ENCODE peak calls at places on chromosomes 7 and 10, in five cellular contexts. B, F, V, W and N are unnamed samples. For H3K4me1, the result is how much of the 10 kb centered on the place peaks cover.

GRCh38 chr7:12423995-12424745 is 20.5 kb upstream of the VWDE start:
- DNase-seq in W (no peak), F (no peak), B (no peak), V (no peak), N (no peak)

GRCh38 chr10:130109796-130110235 is 814 bp downstream of the C10orf143 start:
- DNase-seq in F (peak), V (peak), B (peak), W (peak), N (no peak)

GRCh38 chr10:15346440-15347141 is 24.5 kb downstream of the FAM171A1 start:
- DNase-seq in V (no peak), B (no peak), W (no peak), F (no peak), N (no peak)

GRCh38 chr7:130365511-130366441 is 14.5 kb upstream of the CPA1 start:
- DNase-seq in W (no peak), V (peak), B (peak), F (peak), N (peak)

GRCh38 chr10:89793649-89794254 is 92.4 kb downstream of the KIF20B start:
- DNase-seq in B (peak), F (no peak), V (peak), W (peak), N (no peak)

GRCh38 chr10:23535381-23535780 is 96.5 kb downstream of the OTUD1 start:
- DNase-seq in V (no peak), F (no peak), B (no peak), W (no peak), N (no peak)

GRCh38 chr7:28891192-28891872 is 66.8 kb downstream of the TRIL start:
- DNase-seq in F (no peak), W (no peak), V (no peak), B (no peak), N (no peak)

GRCh38 chr7:44709011-44709915 is 39.4 kb upstream of the ZMIZ2 start:
- DNase-seq in F (peak), B (no peak), W (no peak), V (no peak), N (peak)

GRCh38 chr7:137989127-137989526 is 12.8 kb downstream of the CREB3L2 start:
- DNase-seq in F (peak), W (no peak), B (no peak), V (no peak), N (no peak)

GRCh38 chr7:132685301-132685700 is 109.0 kb upstream of the PLXNA4 start:
- DNase-seq in W (no peak), B (no peak), F (no peak), V (no peak), N (no peak)

GRCh38 chr10:101069441-101069840 is 7.7 kb downstream of the KAZALD1 start:
- DNase-seq in F (no peak), V (no peak), B (no peak), W (no peak), N (no peak)

GRCh38 chr10:111078505-111079185 is 1.8 kb downstream of the ADRA2A start:
- DNase-seq in W (no peak), V (no peak), B (no peak), F (no peak), N (no peak)

GRCh38 chr7:25389489-25390106 is 161.3 kb upstream of the NPVF start:
- DNase-seq in V (peak), F (no peak), W (peak), B (peak), N (no peak)

GRCh38 chr10:112628951-112629604 is 182.1 kb downstream of the VTI1A start:
- DNase-seq in F (no peak), W (no peak), B (no peak), V (no peak), N (no peak)

GRCh38 chr7:70436815-70437350 is 695.1 kb upstream of the GALNT17 start:
- DNase-seq in V (no peak), F (no peak), W (no peak), B (no peak), N (no peak)

GRCh38 chr10:126568809-126569208 is 101.7 kb downstream of the C10orf90 start:
- DNase-seq in B (no peak), F (no peak), W (no peak), V (no peak), N (no peak)

GRCh38 chr7:81501220-81501619 is 268.6 kb downstream of the HGF start:
- DNase-seq in W (no peak), V (no peak), F (no peak), B (no peak), N (no peak)

GRCh38 chr7:131105803-131106680 is 221.6 kb upstream of the MKLN1 start:
- DNase-seq in F (peak), W (peak), V (peak), B (peak), N (peak)

GRCh38 chr7:106775552-106775936 is 89.5 kb upstream of the PIK3CG start:
- DNase-seq in V (peak), F (no peak), W (peak), B (no peak), N (no peak)

GRCh38 chr7:134089446-134089845 is 37.7 kb upstream of the LRGUK start:
- DNase-seq in W (no peak), B (no peak), V (no peak), F (no peak), N (no peak)

GRCh38 chr10:48504141-48504885 is 100.6 kb downstream of the ARHGAP22 start:
- DNase-seq in F (no peak), W (no peak), B (no peak), V (no peak), N (peak)

GRCh38 chr10:24397662-24398061 is 188.7 kb downstream of the KIAA1217 start:
- DNase-seq in B (no peak), W (no peak), V (no peak), F (no peak), N (no peak)

GRCh38 chr7:103150192-103150591 is 1.3 kb upstream of the NAPEPLD start:
- DNase-seq in B (no peak), F (no peak), V (no peak), W (no peak), N (no peak)

GRCh38 chr7:93949468-93949867 is 27.9 kb downstream of the GNG11 start:
- DNase-seq in F (no peak), W (peak), B (no peak), V (peak), N (no peak)

GRCh38 chr7:44769381-44770209 is 20.9 kb downstream of the ZMIZ2 start:
- DNase-seq in B (peak), F (peak), V (no peak), W (no peak), N (no peak)

GRCh38 chr10:58972576-58973234 is 203.7 kb upstream of the PHYHIPL start:
- DNase-seq in V (no peak), B (no peak), W (no peak), F (no peak), N (no peak)

GRCh38 chr7:7349156-7349555 is 166.8 kb downstream of the C1GALT1 start:
- DNase-seq in F (no peak), W (no peak), B (no peak), V (no peak), N (no peak)

GRCh38 chr10:97515260-97515978 is 16.7 kb downstream of the UBTD1 start:
- DNase-seq in F (no peak), W (no peak), B (no peak), V (no peak), N (peak)

GRCh38 chr10:80425901-80426300 is 17.6 kb downstream of the PRXL2A start:
- DNase-seq in V (no peak), B (no peak), F (no peak), W (no peak), N (no peak)

GRCh38 chr10:126049741-126050140 is 153.4 kb downstream of the FANK1 start:
- DNase-seq in W (no peak), F (no peak), V (peak), B (no peak), N (no peak)

GRCh38 chr7:39702133-39702532 is 78.8 kb downstream of the RALA start:
- DNase-seq in F (no peak), W (no peak), V (no peak), B (no peak), N (no peak)

GRCh38 chr10:59805043-59805442 is 51.8 kb upstream of the MRLN start:
- DNase-seq in F (peak), B (no peak), V (peak), W (peak), N (no peak)

GRCh38 chr7:107847168-107847835 is 43.7 kb upstream of the DLD start:
- DNase-seq in F (no peak), V (no peak), B (no peak), W (no peak), N (no peak)

GRCh38 chr10:113403900-113404299 is 149.0 kb upstream of the HABP2 start:
- DNase-seq in F (no peak), W (no peak), V (no peak), B (no peak), N (no peak)

GRCh38 chr10:3043512-3044368 is 23.6 kb upstream of the PFKP start:
- DNase-seq in B (peak), F (no peak), W (peak), V (peak), N (no peak)
- TF ChIP-seq POLR2A in B (no peak), F (no peak), W (no peak), V (no peak), N (no peak)

GRCh38 chr10:125035136-125035535 is 93.2 kb downstream of the ZRANB1 start:
- DNase-seq in W (no peak), B (no peak), V (no peak), F (no peak), N (no peak)
- H3K4me1 ChIP-seq in W (half or more), B (under half), V (under half), F (half or more), N (under half)

GRCh38 chr10:75231672-75232581 is 3.8 kb downstream of the COMTD1 start:
- DNase-seq in B (no peak), F (no peak), W (no peak), V (no peak), N (no peak)
- TF ChIP-seq POLR2A in B (no peak), F (no peak), W (no peak), V (no peak), N (no peak)

DNA sequence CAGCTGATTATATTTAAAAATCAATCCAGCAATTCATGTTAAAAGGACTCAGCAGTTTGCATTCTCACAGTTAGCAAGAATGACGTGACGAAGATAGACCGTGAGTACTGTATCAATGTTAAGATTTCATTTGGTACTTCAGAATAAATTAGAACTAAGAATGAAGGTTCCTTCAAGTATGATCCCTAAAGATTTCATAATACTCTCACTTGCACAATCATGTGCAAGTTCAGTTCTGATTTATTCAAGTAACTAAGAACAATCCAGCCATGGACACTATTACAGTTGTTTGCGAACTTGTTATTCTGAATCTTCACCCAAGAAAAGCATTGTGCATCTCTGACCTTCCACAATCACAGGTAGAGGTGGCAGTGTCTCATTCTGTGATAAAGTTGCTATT is 7.7 kb downstream of the RHEB start:
- DNase-seq in B (no peak), V (no peak), F (no peak), W (no peak), N (no peak)
- H3K4me1 ChIP-seq in B (under half), V (under half), F (half or more), W (under half), N (under half)

GRCh38 chr7:78955329-78955728 is 498.1 kb downstream of the MAGI2 start:
- DNase-seq in V (no peak), W (no peak), B (no peak), F (no peak), N (no peak)
- TF ChIP-seq POLR2A in V (no peak), W (no peak), B (no peak), F (no peak), N (no peak)

GRCh38 chr10:70475661-70476060 is 2.9 kb upstream of the PALD1 start:
- DNase-seq in B (no peak), W (no peak), F (no peak), V (no peak), N (no peak)
- H3K4me1 ChIP-seq in B (under half), W (under half), F (under half), V (under half), N (under half)

GRCh38 chr7:100641463-100641859 is at the start of gene TFR2:
- DNase-seq in F (no peak), W (no peak), V (no peak), B (no peak), N (no peak)

GRCh38 chr7:100641860-100642533 is 645 bp upstream of the TFR2 start:
- DNase-seq in W (no peak), B (no peak), V (no peak), F (no peak), N (no peak)

GRCh38 chr7:100640438-100641410 is 628 bp downstream of the TFR2 start:
- DNase-seq in W (no peak), F (no peak), B (no peak), V (no peak), N (no peak)

GRCh38 chr7:100639995-100640394 is 1.4 kb downstream of the TFR2 start:
- DNase-seq in W (no peak), V (no peak), F (no peak), B (no peak), N (no peak)

DNA sequence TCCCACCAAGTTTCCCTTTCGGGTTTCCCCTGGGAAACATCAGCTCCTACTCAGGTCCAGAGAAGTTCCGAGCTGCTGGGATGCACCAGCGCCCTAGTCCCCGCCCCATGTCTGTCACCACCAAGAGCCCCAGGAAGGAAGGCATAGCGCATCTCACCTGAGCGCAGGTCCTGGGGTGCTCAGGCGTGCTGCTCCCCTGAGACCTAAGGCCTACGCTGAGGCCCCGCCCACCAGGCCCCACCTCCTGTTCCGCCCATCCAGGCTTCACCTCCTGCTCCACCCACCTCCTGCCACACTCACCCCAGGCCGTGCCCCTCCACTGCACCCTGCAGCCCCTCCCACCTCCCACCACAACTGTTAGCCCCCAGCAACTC is 1.2 kb upstream of the TFR2 start:
- DNase-seq in B (no peak), W (peak), F (no peak), V (no peak), N (peak)
- TF ChIP-seq POLR2A in B (no peak), W (no peak), F (no peak), V (no peak), N (no peak)

GRCh38 chr7:129188892-129189660 is 643 bp downstream of the SMO start:
- DNase-seq in B (no peak), V (no peak), F (no peak), W (peak), N (peak)
- H3K4me1 ChIP-seq in B (under half), V (under half), F (under half), W (under half), N (under half)

GRCh38 chr10:46283945-46284285 is 2.9 kb upstream of the ANTXRL start:
- DNase-seq in B (no peak), F (no peak), V (no peak), W (no peak), N (peak)

GRCh38 chr10:46284286-46285229 is 2.2 kb upstream of the ANTXRL start:
- DNase-seq in B (peak), F (peak), V (peak), W (peak), N (peak)

GRCh38 chr10:46282460-46283216 is 4.2 kb upstream of the ANTXRL start:
- DNase-seq in B (peak), W (peak), F (peak), V (peak), N (peak)

GRCh38 chr10:46285300-46285699 is 1.5 kb upstream of the ANTXRL start:
- DNase-seq in W (no peak), F (no peak), B (no peak), V (no peak), N (no peak)

DNA sequence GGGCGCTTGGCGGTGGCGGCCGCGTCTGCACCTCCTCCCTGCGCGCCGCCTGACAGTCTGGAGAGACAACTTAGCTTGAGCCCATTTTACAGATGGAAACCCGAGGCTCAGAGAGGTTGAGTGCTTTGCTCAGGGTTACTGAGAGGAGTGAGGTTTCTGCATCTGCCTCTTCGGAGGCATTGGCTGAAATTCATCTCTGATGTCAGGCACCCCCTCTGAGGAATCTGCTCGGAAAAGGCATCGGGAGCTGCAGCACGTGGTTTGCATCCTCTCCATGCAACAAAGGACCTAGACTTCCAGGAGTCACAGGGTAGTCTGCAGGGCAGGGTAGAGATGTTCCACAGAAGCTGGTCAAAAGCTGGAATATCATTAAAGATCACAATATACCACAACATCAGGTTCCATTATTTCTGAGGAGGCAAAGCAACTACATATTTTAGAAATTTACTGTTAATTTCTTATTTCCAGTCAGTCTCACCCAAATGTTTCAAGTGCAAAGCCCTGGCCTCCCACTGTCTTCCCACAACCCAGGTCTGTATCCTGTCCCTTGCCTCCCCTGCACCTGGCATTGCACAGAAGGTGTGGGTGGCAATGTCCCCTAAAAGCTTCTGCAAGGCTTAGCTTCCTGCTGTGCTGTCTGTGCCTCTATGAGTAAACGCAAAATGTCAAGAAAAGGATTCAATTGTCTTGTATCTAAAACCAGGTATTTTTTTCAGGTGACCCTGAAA is 3.4 kb upstream of the ANTXRL start:
- DNase-seq in B (no peak), V (no peak), F (no peak), W (no peak), N (no peak)
- TF ChIP-seq POLR2A in B (no peak), V (no peak), F (no peak), W (no peak), N (no peak)

GRCh38 chr10:32367793-32368453 is 21.0 kb upstream of the EPC1 start:
- DNase-seq in V (peak), F (peak), B (peak), W (no peak), N (no peak)

GRCh38 chr10:32373496-32373895 is 26.5 kb upstream of the EPC1 start:
- DNase-seq in B (no peak), V (no peak), F (no peak), W (no peak), N (no peak)

GRCh38 chr10:32373031-32373430 is 26.1 kb upstream of the EPC1 start:
- DNase-seq in V (no peak), B (no peak), W (no peak), F (no peak), N (no peak)

GRCh38 chr10:32372000-32372875 is 25.3 kb upstream of the EPC1 start:
- DNase-seq in B (no peak), V (no peak), W (no peak), F (no peak), N (no peak)

GRCh38 chr10:32371101-32371500 is 24.1 kb upstream of the EPC1 start:
- DNase-seq in W (no peak), V (no peak), F (peak), B (no peak), N (no peak)
- H3K4me1 ChIP-seq in W (under half), V (under half), F (under half), B (under half), N (half or more)